ENCODE peak calls at places on chromosome 18, in seven cellular contexts. U is transverse colon, N is K562, A is sigmoid colon, T is stomach, Y is A549, L is suprapubic skin. P is an unnamed sample. For H3K4me1, the result is how much of the 10 kb centered on the place peaks cover.

GRCh38 chr18:45316127-45316526 is 299.1 kb upstream of the SLC14A2 start:
- DNase-seq in U (no peak), N (no peak), A (no peak), T (no peak), Y (no peak), L (no peak), P (no peak)

GRCh38 chr18:21110667-21111350 is 804 bp downstream of the ROCK1 start:
- DNase-seq in U (peak), N (peak), A (peak), T (peak), Y (peak), L (no peak), P (peak)

GRCh38 chr18:54233228-54233625 is 8.8 kb upstream of the MBD2 start:
- DNase-seq in U (no peak), N (no peak), A (no peak), T (no peak), Y (no peak), L (no peak), P (no peak)

GRCh38 chr18:6368017-6368416 is 46.7 kb downstream of the L3MBTL4 start:
- DNase-seq in U (no peak), N (no peak), A (no peak), T (no peak), Y (no peak), L (no peak), P (no peak)

GRCh38 chr18:51266736-51267135 is 69.3 kb upstream of the MEX3C start:
- DNase-seq in U (no peak), N (no peak), A (no peak), T (no peak), Y (no peak), L (no peak), P (no peak)

GRCh38 chr18:48024891-48025660 is 94.6 kb upstream of the SMAD2 start:
- DNase-seq in U (no peak), N (no peak), A (peak), T (peak), Y (no peak), L (no peak), P (no peak)

GRCh38 chr18:55419132-55419938 is 168.7 kb downstream of the TCF4 start:
- DNase-seq in U (no peak), N (no peak), A (no peak), T (no peak), Y (no peak), L (no peak), P (no peak)

GRCh38 chr18:80086281-80086680 is 22.8 kb upstream of the ADNP2 start:
- DNase-seq in U (no peak), N (no peak), A (no peak), T (no peak), Y (no peak), L (no peak), P (no peak)

GRCh38 chr18:48800877-48801727 is 149.7 kb downstream of the SMAD7 start:
- DNase-seq in U (peak), N (no peak), A (peak), T (peak), Y (no peak), L (no peak), P (no peak)

GRCh38 chr18:80147037-80147417 is 38.0 kb downstream of the ADNP2 start:
- DNase-seq in U (no peak), N (no peak), A (no peak), T (no peak), Y (no peak), L (no peak), P (no peak)

GRCh38 chr18:79485788-79486355 is 90.1 kb downstream of the NFATC1 start:
- DNase-seq in U (no peak), N (no peak), A (peak), T (no peak), Y (no peak), L (peak), P (no peak)

GRCh38 chr18:35361570-35362321 is 15.4 kb downstream of the ZNF396 start:
- DNase-seq in U (no peak), N (no peak), A (no peak), T (no peak), Y (no peak), L (no peak), P (no peak)

GRCh38 chr18:38718365-38718901 is 1152.8 kb upstream of the CELF4 start:
- DNase-seq in U (no peak), N (no peak), A (peak), T (no peak), Y (no peak), L (no peak), P (no peak)

GRCh38 chr18:50096766-50097435 is 98.0 kb downstream of the MYO5B start:
- DNase-seq in U (peak), N (no peak), A (no peak), T (peak), Y (no peak), L (no peak), P (no peak)

GRCh38 chr18:32831781-32832180 is 59.0 kb upstream of the KLHL14 start:
- DNase-seq in U (no peak), N (no peak), A (no peak), T (no peak), Y (no peak), L (no peak), P (no peak)

GRCh38 chr18:47215554-47216138 is 35.8 kb downstream of the SKOR2 start:
- DNase-seq in U (no peak), N (peak), A (no peak), T (no peak), Y (peak), L (no peak), P (peak)

GRCh38 chr18:13989209-13989608 is 73.9 kb upstream of the MC2R start:
- DNase-seq in U (no peak), N (no peak), A (no peak), T (no peak), Y (no peak), L (no peak), P (no peak)

GRCh38 chr18:709771-710170 is 2.7 kb downstream of the ENOSF1 start:
- DNase-seq in U (no peak), N (no peak), A (no peak), T (no peak), Y (no peak), L (no peak), P (no peak)

GRCh38 chr18:44668280-44668975 is 12.3 kb upstream of the SETBP1 start:
- DNase-seq in U (no peak), N (no peak), A (no peak), T (no peak), Y (no peak), L (no peak), P (no peak)

GRCh38 chr18:34242739-34243138 is 18.0 kb upstream of the NOL4 start:
- DNase-seq in U (no peak), N (no peak), A (no peak), T (no peak), Y (no peak), L (no peak), P (no peak)

GRCh38 chr18:58937913-58938312 is 73.2 kb downstream of the ZNF532 start:
- DNase-seq in U (no peak), N (no peak), A (no peak), T (no peak), Y (no peak), L (no peak), P (no peak)

GRCh38 chr18:43078485-43079092 is 36.9 kb downstream of the RIT2 start:
- DNase-seq in U (no peak), N (no peak), A (no peak), T (no peak), Y (no peak), L (no peak), P (no peak)

GRCh38 chr18:8188196-8188595 is 421.0 kb upstream of the RAB12 start:
- DNase-seq in U (no peak), N (no peak), A (no peak), T (no peak), Y (no peak), L (no peak), P (no peak)

GRCh38 chr18:79818036-79818435 is 20.3 kb downstream of the KCNG2 start:
- DNase-seq in U (no peak), N (no peak), A (no peak), T (no peak), Y (no peak), L (no peak), P (no peak)

GRCh38 chr18:44098551-44099098 is 582.1 kb upstream of the SETBP1 start:
- DNase-seq in U (peak), N (no peak), A (no peak), T (no peak), Y (peak), L (no peak), P (no peak)

GRCh38 chr18:5158587-5158986 is 38.5 kb downstream of the AKAIN1 start:
- DNase-seq in U (no peak), N (no peak), A (no peak), T (no peak), Y (no peak), L (no peak), P (no peak)

GRCh38 chr18:55343396-55344073 is 244.5 kb downstream of the TCF4 start:
- DNase-seq in U (no peak), N (peak), A (no peak), T (no peak), Y (peak), L (no peak), P (no peak)

GRCh38 chr18:12038082-12038660 is 55.5 kb upstream of the ANKRD62 start:
- DNase-seq in U (peak), N (no peak), A (peak), T (peak), Y (no peak), L (no peak), P (no peak)

GRCh38 chr18:23779696-23780303 is 90.5 kb downstream of the LAMA3 start:
- DNase-seq in U (no peak), N (no peak), A (no peak), T (no peak), Y (peak), L (no peak), P (no peak)

GRCh38 chr18:23970161-23971153 is 44.1 kb upstream of the TTC39C start:
- DNase-seq in U (no peak), N (no peak), A (no peak), T (no peak), Y (no peak), L (no peak), P (no peak)

DNA sequence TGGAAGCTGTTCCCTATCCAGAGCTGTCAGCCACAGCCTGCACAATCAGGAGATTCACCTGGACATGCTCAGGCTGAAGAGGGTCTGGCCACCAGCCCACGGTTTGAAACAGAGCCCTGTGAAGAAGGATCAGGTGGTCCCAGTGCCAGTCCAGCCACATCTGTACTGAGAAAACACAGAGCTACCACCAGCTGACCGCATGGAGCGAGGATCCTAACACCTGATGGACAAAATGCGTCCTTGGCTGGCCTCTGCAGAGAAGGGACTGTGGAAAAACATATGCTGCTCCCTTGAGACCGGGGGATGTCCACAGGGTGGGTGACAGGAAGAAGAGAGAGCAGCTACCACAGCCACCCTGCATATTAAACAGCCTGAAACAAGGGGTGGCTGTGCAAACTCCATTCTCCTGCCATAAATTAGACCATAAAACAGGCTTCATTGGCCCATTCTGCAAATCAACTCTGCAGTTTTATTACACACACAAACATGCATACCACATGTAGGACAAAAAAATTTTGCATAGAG is 137.3 kb downstream of the BCL2 start:
- DNase-seq in U (no peak), N (no peak), A (peak), T (no peak), Y (no peak), L (no peak), P (no peak)
- H3K4me3 ChIP-seq in U (no peak), N (no peak), A (no peak), T (no peak), Y (no peak), L (no peak), P (no peak)

GRCh38 chr18:2979871-2980606 is 32.9 kb downstream of the LPIN2 start:
- DNase-seq in U (no peak), N (no peak), A (no peak), T (no peak), Y (peak), L (no peak), P (no peak)

GRCh38 chr18:2979027-2979570 is 33.8 kb downstream of the LPIN2 start:
- DNase-seq in U (no peak), N (no peak), A (no peak), T (no peak), Y (no peak), L (no peak), P (no peak)

GRCh38 chr18:2978626-2979025 is 34.3 kb downstream of the LPIN2 start:
- DNase-seq in U (no peak), N (no peak), A (no peak), T (no peak), Y (peak), L (no peak), P (no peak)

GRCh38 chr18:2976733-2977132 is 36.2 kb downstream of the LPIN2 start:
- DNase-seq in U (no peak), N (no peak), A (no peak), T (no peak), Y (no peak), L (no peak), P (no peak)

DNA sequence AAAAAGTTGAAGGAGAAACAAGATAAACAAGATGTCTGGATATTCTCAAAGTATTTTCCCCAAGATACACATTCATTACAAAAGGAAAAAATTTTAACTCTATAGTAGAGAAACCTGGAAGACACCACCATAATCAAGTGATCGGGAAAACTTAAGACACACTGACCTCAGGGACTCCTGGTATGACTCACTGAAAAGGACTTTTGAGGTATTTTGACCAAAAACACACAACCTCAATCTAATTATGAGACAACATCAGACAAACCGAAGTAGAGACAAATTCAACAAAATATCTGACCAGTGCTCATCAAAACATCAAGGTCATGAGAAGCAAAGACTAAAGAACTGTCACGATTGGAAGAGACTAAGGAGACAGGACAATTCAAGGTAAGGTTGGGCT is 34.7 kb downstream of the LPIN2 start:
- DNase-seq in U (no peak), N (no peak), A (no peak), T (no peak), Y (no peak), L (no peak), P (no peak)
- H3K4me1 ChIP-seq in U (half or more), N (half or more), A (under half), T (half or more), Y (half or more), L (under half), P (half or more)

GRCh38 chr18:9772847-9773677 is 65.0 kb downstream of the RAB31 start:
- DNase-seq in U (no peak), N (no peak), A (no peak), T (no peak), Y (no peak), L (no peak), P (no peak)

GRCh38 chr18:9771261-9771976 is 63.3 kb downstream of the RAB31 start:
- DNase-seq in U (peak), N (peak), A (peak), T (peak), Y (peak), L (peak), P (peak)

GRCh38 chr18:9771977-9772660 is 64.0 kb downstream of the RAB31 start:
- DNase-seq in U (no peak), N (no peak), A (no peak), T (no peak), Y (no peak), L (no peak), P (no peak)

GRCh38 chr18:9774150-9774549 is 66.0 kb downstream of the RAB31 start:
- DNase-seq in U (no peak), N (no peak), A (no peak), T (no peak), Y (no peak), L (no peak), P (no peak)

DNA sequence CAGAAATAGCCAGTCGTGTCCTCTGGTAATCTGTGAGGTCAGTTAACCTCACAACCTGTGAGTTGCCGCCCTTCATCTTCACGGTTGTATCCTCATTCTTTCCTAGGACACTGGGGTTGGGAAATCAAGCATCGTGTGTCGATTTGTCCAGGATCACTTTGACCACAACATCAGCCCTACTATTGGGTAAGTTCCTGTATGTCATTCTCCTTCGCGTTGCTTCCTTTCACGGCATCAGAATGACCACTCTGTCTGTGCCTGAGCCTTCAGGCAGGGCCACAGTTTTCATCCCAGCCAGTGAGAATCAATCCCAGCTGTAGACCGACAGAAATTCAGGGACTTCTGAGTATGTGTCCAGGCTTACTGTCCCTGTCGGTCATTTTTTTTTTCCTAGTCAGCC is 67.1 kb downstream of the RAB31 start:
- DNase-seq in U (no peak), N (no peak), A (no peak), T (no peak), Y (no peak), L (no peak), P (peak)
- TF ChIP-seq EP300 in U (peak), N (no peak), A (peak), T (no peak), Y (no peak), L (peak), P (peak)

GRCh38 chr18:22346342-22346967 is 71.3 kb downstream of the CTAGE1 start:
- DNase-seq in U (peak), N (no peak), A (no peak), T (peak), Y (no peak), L (no peak), P (no peak)
- H3K4me3 ChIP-seq in U (no peak), N (no peak), A (no peak), T (no peak), Y (no peak), L (no peak), P (no peak)

GRCh38 chr18:31533236-31533635 is 35.3 kb downstream of the DSG2 start:
- DNase-seq in U (no peak), N (no peak), A (no peak), T (no peak), Y (no peak), L (no peak), P (no peak)
- H3K4me1 ChIP-seq in U (under half), N (under half), A (under half), T (under half), Y (under half), L (under half), P (under half)

DNA sequence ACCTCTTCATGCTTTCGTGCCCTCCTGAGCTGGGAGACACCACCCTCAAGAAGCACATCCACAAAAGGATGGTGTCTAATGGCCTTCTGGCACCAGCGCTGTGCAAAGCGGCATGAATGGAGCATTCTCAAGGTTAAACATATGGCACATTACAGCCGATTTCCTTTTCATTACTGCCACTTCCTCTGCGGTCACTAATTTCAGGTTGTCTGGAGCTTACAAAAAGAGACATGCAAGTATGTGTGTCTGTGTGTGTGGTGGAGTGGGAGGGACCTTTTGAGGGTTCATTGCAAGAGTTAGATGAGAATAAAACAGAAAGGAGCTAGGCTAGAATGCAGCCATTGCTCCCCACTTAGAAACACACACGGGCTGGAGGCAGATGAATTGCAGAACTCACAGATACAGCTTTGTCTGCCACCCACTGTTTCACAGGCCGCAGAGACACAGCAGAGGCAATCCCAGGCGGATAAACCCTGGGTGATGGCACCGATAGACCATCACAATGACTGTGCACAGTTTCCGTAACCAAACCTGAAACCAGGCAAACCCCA is 76.0 kb downstream of the TGIF1 start:
- DNase-seq in U (peak), N (peak), A (no peak), T (no peak), Y (no peak), L (no peak), P (no peak)
- TF ChIP-seq EP300 in U (no peak), N (no peak), A (no peak), T (no peak), Y (no peak), L (no peak), P (no peak)